ENCODE peak calls at places on chromosomes 1 and 21, in six cellular contexts. F is stimulated activated CD4-positive, alpha-beta T cell treated with anti-CD3 and anti-CD28 coated beads, TNF-alpha, amount 100 ng/mL, for 4 hours; C is RCC 7860; U is mucosa of descending colon; H is NCI-H2171; Z is right cardiac atrium. S is an unnamed sample.

GRCh38 chr1:211638723-211639122 is 36.7 kb downstream of the NEK2 start:
- DNase-seq in F (no peak), C (no peak), U (peak; percentile 6), H (no peak), Z (no peak), S (no peak)

GRCh38 chr1:95660736-95661135 is 426.7 kb downstream of the RWDD3 start:
- DNase-seq in F (no peak), C (no peak), U (no peak), H (no peak), Z (no peak), S (no peak)

GRCh38 chr1:52552236-52552504 is 722 bp downstream of the TUT4 start:
- DNase-seq in F (peak; percentile 23), C (no peak), U (peak; percentile 58), H (peak; percentile 54), Z (peak; percentile 29), S (peak; percentile 53)

GRCh38 chr1:179124866-179125265 is 43.0 kb downstream of the TOR3A start:
- DNase-seq in F (no peak), C (peak; percentile 71), U (no peak), H (no peak), Z (no peak), S (no peak)

GRCh38 chr1:40530735-40531380 is 579 bp upstream of the ZNF684 start:
- DNase-seq in F (no peak), C (no peak), U (no peak), H (peak; percentile 2), Z (no peak), S (no peak)

GRCh38 chr1:241934181-241934815 is 23.3 kb upstream of the BECN2 start:
- DNase-seq in F (no peak), C (peak; percentile 53), U (no peak), H (no peak), Z (no peak), S (no peak)

GRCh38 chr1:86705633-86705985 is 1.2 kb downstream of the SH3GLB1 start:
- DNase-seq in F (no peak), C (no peak), U (no peak), H (no peak), Z (no peak), S (no peak)

GRCh38 chr1:219329606-219330005 is 155.9 kb downstream of the LYPLAL1 start:
- DNase-seq in F (no peak), C (no peak), U (no peak), H (no peak), Z (no peak), S (no peak)

GRCh38 chr1:6785721-6786505 is 659 bp downstream of the CAMTA1 start:
- DNase-seq in F (no peak), C (no peak), U (peak; percentile 71), H (peak; percentile 31), Z (peak; percentile 39), S (no peak)

GRCh38 chr1:119438761-119439160 is 23.8 kb downstream of the HSD3B2 start:
- DNase-seq in F (no peak), C (no peak), U (no peak), H (no peak), Z (no peak), S (no peak)

GRCh38 chr21:42381347-42381984 is 14.4 kb downstream of the TMPRSS3 start:
- DNase-seq in F (no peak), C (peak; percentile 36), U (peak; percentile 77), H (no peak), Z (no peak), S (no peak)

GRCh38 chr1:6358144-6358624 is 35.4 kb downstream of the ACOT7 start:
- DNase-seq in F (no peak), C (peak; percentile 79), U (peak; percentile 61), H (no peak), Z (no peak), S (no peak)

GRCh38 chr1:33641099-33641830 is 168.8 kb downstream of the ZSCAN20 start:
- DNase-seq in F (no peak), C (no peak), U (no peak), H (no peak), Z (no peak), S (no peak)

GRCh38 chr1:178536329-178536728 is 23.4 kb downstream of the TEX35 start:
- DNase-seq in F (no peak), C (no peak), U (no peak), H (no peak), Z (no peak), S (no peak)

GRCh38 chr1:231039161-231040018 is 664 bp downstream of the FAM89A start:
- DNase-seq in F (peak; percentile 26), C (no peak), U (peak; percentile 61), H (peak; percentile 36), Z (peak; percentile 36), S (no peak)

GRCh38 chr1:201212461-201213055 is 21.9 kb downstream of the IGFN1 start:
- DNase-seq in F (no peak), C (no peak), U (no peak), H (no peak), Z (no peak), S (no peak)

GRCh38 chr1:9863371-9863770 is 39.6 kb upstream of the CLSTN1 start:
- DNase-seq in F (no peak), C (no peak), U (no peak), H (no peak), Z (no peak), S (no peak)

GRCh38 chr21:17089121-17089520 is 423.7 kb upstream of the CXADR start:
- DNase-seq in F (no peak), C (no peak), U (no peak), H (no peak), Z (no peak), S (no peak)

GRCh38 chr1:17542696-17543095 is 3.2 kb downstream of the ARHGEF10L start:
- DNase-seq in F (no peak), C (no peak), U (peak; percentile 63), H (no peak), Z (no peak), S (no peak)

GRCh38 chr1:30888391-30888790 is 20.2 kb downstream of the SDC3 start:
- DNase-seq in F (no peak), C (no peak), U (peak; percentile 46), H (no peak), Z (peak; percentile 75), S (no peak)

GRCh38 chr21:41750532-41751151 is 16.2 kb downstream of the RIPK4 start:
- DNase-seq in F (no peak), C (no peak), U (no peak), H (no peak), Z (no peak), S (no peak)

GRCh38 chr21:39461419-39461818 is 9.6 kb downstream of the SH3BGR start:
- DNase-seq in F (no peak), C (no peak), U (no peak), H (no peak), Z (no peak), S (no peak)